ENCODE peak calls at places on chromosomes 4 and X, in four cellular contexts. X is Right ventricle myocardium inferior, P is EL, E is GM06990. M is an unnamed sample.

GRCh38 chr4:40446785-40447184 is 111.7 kb downstream of the CHRNA9 start:
- DNase-seq in X (no peak), P (no peak), E (no peak), M (no peak)

GRCh38 chrX:21926116-21926515 is 14.4 kb upstream of the SMS start:
- DNase-seq in P (no peak), E (no peak), X (no peak), M (no peak)

GRCh38 chr4:189206953-189207352 is 733.7 kb upstream of the FRG1 start:
- DNase-seq in X (no peak), P (no peak), E (no peak), M (no peak)

GRCh38 chr4:67291639-67292038 is 253.7 kb downstream of the CENPC start:
- DNase-seq in P (no peak), E (no peak), X (no peak), M (no peak)

GRCh38 chrX:107729558-107730297 is 45.9 kb downstream of the TSC22D3 start:
- DNase-seq in X (peak), E (no peak), P (no peak), M (no peak)

GRCh38 chrX:106263817-106264216 is 95.7 kb downstream of the PWWP3B start:
- DNase-seq in X (no peak), P (no peak), E (no peak), M (no peak)

GRCh38 chr4:182019148-182019652 is 224.0 kb upstream of the TENM3 start:
- DNase-seq in X (no peak), E (peak), P (no peak), M (peak)

GRCh38 chr4:88138561-88138960 is 19.9 kb downstream of the ABCG2 start:
- DNase-seq in E (no peak), X (no peak), P (peak), M (no peak)

GRCh38 chrX:12060489-12061260 is 77.6 kb upstream of the FRMPD4 start:
- DNase-seq in P (no peak), X (no peak), E (no peak), M (no peak)

GRCh38 chr4:53365121-53365485 is 758 bp downstream of the SCFD2 start:
- DNase-seq in P (peak), E (no peak), X (no peak), M (no peak)

GRCh38 chr4:18579222-18579621 is 557.7 kb upstream of the LCORL start:
- DNase-seq in X (no peak), E (no peak), P (no peak), M (no peak)

GRCh38 chrX:48919360-48919821 is 567 bp upstream of the PIM2 start:
- DNase-seq in E (no peak), X (no peak), P (no peak), M (no peak)

GRCh38 chr4:77819409-77819835 is 254 bp upstream of the CNOT6L start:
- DNase-seq in X (no peak), P (no peak), E (no peak), M (peak)

GRCh38 chr4:109078724-109079123 is 223.7 kb downstream of the COL25A1 start:
- DNase-seq in X (no peak), E (no peak), P (peak), M (no peak)

GRCh38 chrX:44042731-44043130 is 69.5 kb upstream of the NDP start:
- DNase-seq in E (no peak), P (no peak), X (no peak), M (no peak)

GRCh38 chrX:45771560-45772340 is 571.1 kb upstream of the DIPK2B start:
- DNase-seq in P (peak), E (no peak), X (peak), M (no peak)

GRCh38 chr4:25915359-25915716 is 1.3 kb downstream of the SMIM20 start:
- DNase-seq in E (no peak), X (no peak), P (no peak), M (no peak)

M was measured in GM13977.